ENCODE peak calls at places on chromosomes 1 and 21, in nine cellular contexts. P, N, Y, M, Q, S, D, H and L are unnamed samples.

GRCh38 chr1:197180252-197180878 is 33.9 kb upstream of the ASPM start:
- DNase-seq in P (no peak), N (no peak), Y (peak; percentile 68), M (no peak), Q (no peak), S (peak; percentile 24), D (peak; percentile 92), H (no peak), L (no peak)

GRCh38 chr1:82227696-82228095 is 427.0 kb downstream of the ADGRL2 start:
- DNase-seq in P (no peak), N (no peak), Y (no peak), M (no peak), Q (no peak), S (no peak), D (no peak), H (peak; percentile 9), L (no peak)

GRCh38 chr1:106910798-106911197 is 145.7 kb upstream of the PRMT6 start:
- DNase-seq in P (no peak), N (no peak), Y (no peak), M (no peak), Q (no peak), S (no peak), D (no peak), H (no peak), L (no peak)

GRCh38 chr1:236120725-236121153 is 21.6 kb upstream of the GPR137B start:
- DNase-seq in P (no peak), N (peak; percentile 11), Y (no peak), M (no peak), Q (peak; percentile 33), S (no peak), D (no peak), H (no peak), L (peak; percentile 33)

GRCh38 chr21:17527240-17527639 is 14.4 kb downstream of the CXADR start:
- DNase-seq in P (no peak), N (no peak), Y (no peak), M (no peak), Q (no peak), S (peak; percentile 52), D (peak; percentile 41), H (peak; percentile 30), L (no peak)

GRCh38 chr1:94953107-94953506 is 26.2 kb upstream of the CNN3 start:
- DNase-seq in P (no peak), N (no peak), Y (no peak), M (no peak), Q (no peak), S (no peak), D (no peak), H (no peak), L (no peak)

GRCh38 chr1:48878191-48878940 is 101.7 kb upstream of the BEND5 start:
- DNase-seq in P (no peak), N (no peak), Y (peak; percentile 80), M (peak; percentile 84), Q (no peak), S (peak; percentile 70), D (peak; percentile 31), H (peak; percentile 4), L (no peak)

GRCh38 chr1:30111431-30111830 is 612.0 kb downstream of the MATN1 start:
- DNase-seq in P (peak; percentile 51), N (peak; percentile 22), Y (peak; percentile 52), M (no peak), Q (no peak), S (peak; percentile 27), D (peak; percentile 41), H (peak; percentile 65), L (peak; percentile 50)

GRCh38 chr1:105137543-105138444 is 1388.1 kb downstream of the AMY1C start:
- DNase-seq in P (no peak), N (no peak), Y (no peak), M (no peak), Q (no peak), S (peak; percentile 14), D (no peak), H (peak; percentile 10), L (no peak)

GRCh38 chr1:15189692-15190321 is 36.3 kb downstream of the TMEM51 start:
- DNase-seq in P (no peak), N (no peak), Y (peak; percentile 23), M (no peak), Q (no peak), S (peak; percentile 49), D (no peak), H (no peak), L (no peak)

GRCh38 chr1:108801101-108801500 is 54.6 kb downstream of the STXBP3 start:
- DNase-seq in P (no peak), N (no peak), Y (peak; percentile 50), M (no peak), Q (no peak), S (no peak), D (peak; percentile 61), H (no peak), L (no peak)

GRCh38 chr1:11967028-11967547 is 13.2 kb upstream of the MFN2 start:
- DNase-seq in P (peak; percentile 59), N (no peak), Y (peak; percentile 38), M (no peak), Q (no peak), S (no peak), D (no peak), H (peak; percentile 46), L (no peak)

GRCh38 chr1:243917177-243917862 is 67.3 kb upstream of the AKT3 start:
- DNase-seq in P (peak; percentile 15), N (peak; percentile 29), Y (peak; percentile 89), M (peak; percentile 49), Q (no peak), S (no peak), D (peak; percentile 93), H (peak; percentile 46), L (peak; percentile 26)

GRCh38 chr1:232138044-232138443 is 491.9 kb downstream of the SIPA1L2 start:
- DNase-seq in P (no peak), N (no peak), Y (no peak), M (no peak), Q (no peak), S (no peak), D (no peak), H (no peak), L (no peak)

GRCh38 chr1:217067642-217068041 is 344.4 kb upstream of the ESRRG start:
- DNase-seq in P (no peak), N (no peak), Y (no peak), M (no peak), Q (no peak), S (no peak), D (no peak), H (no peak), L (no peak)

GRCh38 chr1:23720256-23720995 is 22.8 kb upstream of the ELOA start:
- DNase-seq in P (no peak), N (peak; percentile 57), Y (peak; percentile 18), M (no peak), Q (no peak), S (no peak), D (peak; percentile 37), H (no peak), L (peak; percentile 57)